ENCODE peak calls at places on chromosomes 13 and 19, in five cellular contexts. P, M, N, L and S are unnamed samples.

GRCh38 chr19:15672580-15673175 is at the start of gene CYP4F12:
- DNase-seq in M (peak; percentile 85), P (peak; percentile 48), L (peak; percentile 84), N (peak; percentile 95), S (peak; percentile 77)

GRCh38 chr19:51372649-51373504 is at the start of gene NKG7:
- DNase-seq in L (no peak), M (no peak), P (no peak), N (no peak), S (peak; percentile 80)

GRCh38 chr13:71609271-71609670 is 257.7 kb downstream of the DACH1 start:
- DNase-seq in N (no peak), M (no peak), P (no peak), L (no peak), S (no peak)

GRCh38 chr19:9644472-9644871 is 23.4 kb upstream of the ZNF561 start:
- DNase-seq in P (no peak), L (no peak), M (no peak), N (no peak), S (no peak)

GRCh38 chr19:19485998-19486290 is 29.4 kb downstream of the TSSK6 start:
- DNase-seq in P (no peak), L (no peak), M (no peak), N (no peak), S (no peak)

GRCh38 chr19:6577410-6578125 is 13.4 kb downstream of the CD70 start:
- DNase-seq in L (peak; percentile 66), P (no peak), M (no peak), N (no peak), S (no peak)

GRCh38 chr19:16462757-16463250 is 9.0 kb downstream of the EPS15L1 start:
- DNase-seq in P (no peak), L (no peak), M (no peak), N (peak; percentile 91), S (no peak)

GRCh38 chr19:19595171-19595701 is 23.3 kb downstream of the PBX4 start:
- DNase-seq in P (no peak), L (no peak), N (no peak), M (no peak), S (no peak)

GRCh38 chr19:33289261-33289660 is 13.1 kb downstream of the CEBPA start:
- DNase-seq in M (no peak), P (no peak), N (no peak), L (no peak), S (no peak)

GRCh38 chr13:30619731-30620130 is 2.0 kb downstream of the USPL1 start:
- DNase-seq in L (no peak), P (no peak), N (no peak), M (no peak), S (no peak)

GRCh38 chr19:13208131-13208963 is 58.1 kb downstream of the IER2 start:
- DNase-seq in L (no peak), P (no peak), M (peak; percentile 70), N (peak; percentile 47), S (peak; percentile 91)

GRCh38 chr19:1847684-1848398 is 442 bp downstream of the REXO1 start:
- DNase-seq in P (no peak), M (no peak), L (no peak), N (peak; percentile 75), S (peak; percentile 90)

GRCh38 chr19:18478545-18479311 is 40.8 kb upstream of the ISYNA1 start:
- DNase-seq in N (peak; percentile 77), L (peak; percentile 85), M (peak; percentile 94), P (peak; percentile 45), S (peak; percentile 92)

GRCh38 chr13:37109080-37109678 is 3.7 kb upstream of the CSNK1A1L start:
- DNase-seq in M (no peak), L (peak; percentile 1), N (no peak), P (no peak), S (no peak)

GRCh38 chr13:111531505-111531904 is 211.1 kb downstream of the TEX29 start:
- DNase-seq in M (no peak), L (peak; percentile 6), P (no peak), N (no peak), S (no peak)

GRCh38 chr13:99087954-99088491 is 110.2 kb upstream of the DOCK9 start:
- DNase-seq in N (no peak), M (no peak), L (no peak), P (peak; percentile 19), S (peak; percentile 77)

GRCh38 chr13:33083054-33083453 is 66.8 kb downstream of the KL start:
- DNase-seq in M (no peak), N (no peak), L (no peak), P (no peak), S (no peak)

GRCh38 chr13:110445722-110446569 is 115.6 kb downstream of the RAB20 start:
- DNase-seq in N (no peak), L (no peak), M (no peak), P (no peak), S (peak; percentile 71)

GRCh38 chr13:53200075-53200474 is 171.5 kb downstream of the OLFM4 start:
- DNase-seq in M (no peak), P (no peak), N (no peak), L (no peak), S (no peak)

GRCh38 chr13:53198699-53199098 is 170.1 kb downstream of the OLFM4 start:
- DNase-seq in N (no peak), P (no peak), M (no peak), L (no peak), S (no peak)

GRCh38 chr13:53198017-53198416 is 169.4 kb downstream of the OLFM4 start:
- DNase-seq in P (no peak), M (no peak), L (no peak), N (no peak), S (no peak)

GRCh38 chr13:53201454-53202225 is 173.0 kb downstream of the OLFM4 start:
- DNase-seq in L (no peak), N (no peak), M (no peak), P (peak; percentile 47), S (peak; percentile 69)

DNA sequence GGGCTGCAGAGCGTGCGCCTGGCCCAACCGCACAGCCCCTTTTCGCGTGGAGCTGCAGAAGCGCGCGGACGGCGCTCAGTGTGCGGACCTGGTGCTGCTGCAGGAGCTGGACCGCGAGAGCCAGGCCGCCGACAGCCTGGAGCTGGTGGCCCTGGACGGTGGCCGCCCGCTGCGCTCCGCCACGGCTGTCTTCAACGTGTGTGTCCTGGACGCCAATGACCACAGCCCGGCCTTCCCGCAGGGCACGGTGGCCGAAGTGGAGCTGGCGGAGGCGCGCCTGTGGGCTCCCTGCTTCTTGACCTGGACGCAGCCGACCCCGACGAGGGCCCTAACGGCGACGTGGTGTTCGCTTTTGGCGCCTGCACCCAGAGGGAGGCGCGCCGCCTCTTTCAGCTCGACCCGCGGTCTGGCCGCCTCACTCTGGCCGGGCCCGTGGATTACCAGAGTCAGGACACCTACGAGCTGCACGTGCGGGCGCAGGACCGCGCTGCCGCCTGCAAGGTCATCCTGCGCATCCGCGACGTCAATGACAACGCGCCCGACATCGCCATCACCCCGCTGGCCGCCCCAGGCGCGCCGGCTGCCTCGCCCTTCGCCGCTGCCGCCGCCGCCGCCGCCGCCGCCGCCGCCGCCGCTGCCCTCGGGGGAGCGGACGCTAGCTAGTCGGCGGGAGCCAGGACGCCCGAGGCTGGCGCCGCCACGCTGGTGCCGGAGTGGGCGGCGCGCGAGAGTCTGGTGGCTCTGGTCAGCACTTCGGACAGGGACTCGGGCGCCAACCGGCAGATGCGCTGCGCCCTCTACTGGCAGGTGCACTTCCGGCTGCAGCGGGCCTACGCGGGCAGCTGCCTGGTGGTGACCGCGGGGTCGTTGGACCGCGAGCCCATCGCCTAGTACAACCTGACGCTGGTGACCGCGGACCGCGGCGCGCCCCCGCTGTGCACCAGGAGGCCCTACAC is 172.2 kb downstream of the OLFM4 start:
- DNase-seq in N (peak; percentile 42), L (no peak), M (peak; percentile 63), P (peak; percentile 79), S (peak; percentile 71)
- TF ChIP-seq CTCF in N (no peak), L (no peak), M (peak; percentile 61), P (peak; percentile 69), S (no peak)

DNA sequence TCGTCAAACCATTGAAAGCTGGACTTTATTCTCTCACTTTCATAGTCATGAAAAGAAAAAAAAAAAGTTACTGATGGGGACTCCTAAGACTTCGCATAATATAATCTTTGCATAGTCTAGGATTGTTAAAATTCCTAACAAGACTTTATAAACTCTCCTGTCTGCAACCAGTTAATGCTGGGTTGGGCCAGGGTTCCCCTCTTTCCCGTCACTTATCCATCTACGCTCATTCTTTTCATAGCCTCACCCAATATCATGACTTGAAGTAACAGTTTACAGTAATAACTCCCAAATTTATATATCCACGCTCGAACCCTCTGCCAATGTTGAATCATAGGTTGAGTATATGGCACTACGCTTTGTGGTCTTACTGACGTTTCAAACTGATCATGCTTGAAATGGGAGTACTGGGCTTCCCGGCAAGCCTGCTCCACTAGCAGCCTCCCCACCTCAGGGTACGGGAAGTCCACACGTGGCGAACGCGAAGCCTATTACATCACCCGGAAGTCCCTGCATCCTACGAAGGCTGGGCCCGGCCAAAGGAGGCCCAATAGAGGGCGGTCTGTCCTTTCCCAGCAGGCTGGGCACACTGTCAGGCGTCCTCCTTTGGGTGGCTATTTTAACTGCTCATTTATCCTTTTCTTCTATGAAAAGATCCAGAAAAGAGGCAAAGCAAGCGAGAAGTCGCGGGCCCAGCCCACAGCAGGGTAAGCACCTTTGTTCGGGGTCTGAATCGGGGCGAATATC is 694 bp upstream of the ZNF460 start:
- DNase-seq in N (peak; percentile 95), P (peak; percentile 85), M (peak; percentile 93), L (peak; percentile 98), S (peak; percentile 96)
- TF ChIP-seq POLR2A in N (peak; percentile 75), P (peak; percentile 94), M (peak; percentile 67), L (peak; percentile 46), S (peak; percentile 8)

GRCh38 chr19:28008695-28009094 is 1204.3 kb downstream of the UQCRFS1 start:
- DNase-seq in N (no peak), P (no peak), L (no peak), M (no peak), S (no peak)

GRCh38 chr19:28014821-28015405 is 1198.0 kb downstream of the UQCRFS1 start:
- DNase-seq in N (no peak), M (no peak), L (no peak), P (no peak), S (no peak)

GRCh38 chr19:28010656-28011055 is 1202.3 kb downstream of the UQCRFS1 start:
- DNase-seq in L (no peak), M (no peak), N (no peak), P (no peak), S (no peak)

GRCh38 chr19:28009696-28010095 is 1203.3 kb downstream of the UQCRFS1 start:
- DNase-seq in N (no peak), M (no peak), L (no peak), P (no peak), S (no peak)

GRCh38 chr19:28012361-28012760 is 1200.6 kb downstream of the UQCRFS1 start:
- DNase-seq in L (no peak), N (no peak), M (no peak), P (no peak), S (no peak)
- TF ChIP-seq CTCF in L (no peak), N (no peak), M (no peak), P (no peak), S (no peak)

DNA sequence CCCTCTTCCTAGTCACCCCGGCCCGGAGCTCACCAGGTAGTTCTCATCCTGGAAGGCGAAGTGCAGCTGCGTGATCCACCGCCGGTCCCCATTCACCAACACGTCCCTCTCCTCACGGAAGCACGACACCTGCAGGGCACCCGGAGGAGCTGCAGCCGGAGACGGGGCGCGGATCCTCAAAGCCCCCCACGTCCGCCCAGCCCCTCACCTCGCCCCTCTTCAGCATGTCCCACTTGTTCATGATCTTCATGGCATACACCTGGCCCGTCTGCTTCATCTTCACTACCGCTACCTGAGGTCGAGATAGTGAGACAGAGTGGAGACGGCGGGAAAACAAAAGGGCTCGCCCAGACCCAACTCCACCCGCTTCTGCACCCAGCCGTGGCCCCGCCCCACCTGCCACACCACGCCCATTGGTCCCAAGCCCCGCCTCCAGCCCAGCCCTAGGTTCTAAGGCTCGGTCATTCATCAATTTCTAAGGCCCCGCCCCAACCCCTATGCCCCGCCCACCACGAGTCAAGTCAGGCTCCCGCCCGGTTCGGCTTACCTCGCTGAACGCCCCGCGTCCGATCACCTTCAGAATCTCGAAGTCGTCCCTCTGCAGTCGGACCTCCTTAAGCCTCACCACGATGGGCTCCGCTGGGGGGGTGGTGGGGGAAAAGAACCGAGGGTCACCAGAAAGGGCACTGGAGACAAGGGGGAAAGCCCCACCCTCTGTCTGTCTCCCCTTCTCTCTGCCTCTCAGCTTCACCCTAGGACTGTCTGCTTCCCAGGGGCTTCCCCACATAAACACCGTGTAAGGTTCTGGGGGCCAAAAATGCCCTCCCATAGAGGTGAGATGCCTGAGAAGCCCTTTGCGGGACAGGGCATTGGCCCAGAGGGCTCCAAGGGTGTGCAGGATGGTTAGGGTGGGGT is 2.8 kb downstream of the DMPK start:
- DNase-seq in M (peak; percentile 94), L (peak; percentile 95), N (peak; percentile 94), P (peak; percentile 97), S (peak; percentile 92)
- TF ChIP-seq POLR2A in M (no peak), L (no peak), N (no peak), P (no peak), S (no peak)